ENCODE peak calls at places on chromosomes 5 and 9, in ten cellular contexts. Y, O, Q, Z, H, J, A, P, S and B are unnamed samples.

GRCh38 chr5:96226941-96227552 is 206.0 kb downstream of the PCSK1 start:
- DNase-seq in Y (peak; percentile 91), O (peak; percentile 98), Q (no peak), Z (no peak), H (peak; percentile 19), J (peak; percentile 93), A (peak; percentile 96), P (no peak), S (no peak), B (peak; percentile 95)

GRCh38 chr9:32723801-32724200 is 59.5 kb upstream of the TMEM215 start:
- DNase-seq in Y (no peak), O (no peak), Q (no peak), Z (no peak), H (no peak), J (no peak), A (no peak), P (no peak), S (no peak), B (no peak)

GRCh38 chr9:121840838-121841760 is 189.7 kb downstream of the DAB2IP start:
- DNase-seq in Y (no peak), O (no peak), Q (no peak), Z (no peak), H (no peak), J (no peak), A (no peak), P (peak; percentile 54), S (peak; percentile 3), B (no peak)

GRCh38 chr9:106816524-106816923 is 46.4 kb upstream of the ZNF462 start:
- DNase-seq in Y (no peak), O (no peak), Q (no peak), Z (no peak), H (no peak), J (no peak), A (no peak), P (no peak), S (no peak), B (no peak)

GRCh38 chr9:6007770-6008168 is 7.7 kb downstream of the RANBP6 start:
- DNase-seq in Y (peak; percentile 19), O (peak; percentile 55), Q (no peak), Z (peak; percentile 75), H (peak; percentile 82), J (peak; percentile 63), A (peak; percentile 36), P (peak; percentile 95), S (peak; percentile 38), B (peak; percentile 65)

GRCh38 chr9:121645853-121646807 is 5.3 kb upstream of the DAB2IP start:
- DNase-seq in Y (no peak), O (no peak), Q (no peak), Z (no peak), H (no peak), J (no peak), A (no peak), P (no peak), S (no peak), B (no peak)

GRCh38 chr9:91817493-91818225 is 132.4 kb downstream of the ROR2 start:
- DNase-seq in Y (peak; percentile 30), O (peak; percentile 71), Q (no peak), Z (peak; percentile 32), H (no peak), J (peak; percentile 100), A (peak; percentile 94), P (peak; percentile 34), S (no peak), B (peak; percentile 73)

GRCh38 chr9:109315889-109316640 is 4.8 kb downstream of the EPB41L4B start:
- DNase-seq in Y (no peak), O (peak; percentile 73), Q (peak; percentile 89), Z (peak; percentile 96), H (peak; percentile 91), J (peak; percentile 56), A (peak; percentile 80), P (no peak), S (no peak), B (peak; percentile 89)

GRCh38 chr9:126569036-126569435 is 44.7 kb upstream of the LMX1B start:
- DNase-seq in Y (no peak), O (peak; percentile 42), Q (no peak), Z (no peak), H (peak; percentile 24), J (no peak), A (peak; percentile 22), P (no peak), S (no peak), B (peak; percentile 15)

GRCh38 chr5:143977891-143978448 is 166.0 kb downstream of the HMHB1 start:
- DNase-seq in Y (no peak), O (peak; percentile 60), Q (peak; percentile 73), Z (no peak), H (peak; percentile 30), J (no peak), A (no peak), P (no peak), S (no peak), B (no peak)

GRCh38 chr9:89919171-89919681 is 314.4 kb downstream of the GADD45G start:
- DNase-seq in Y (no peak), O (no peak), Q (peak; percentile 2), Z (no peak), H (peak; percentile 34), J (no peak), A (no peak), P (peak; percentile 65), S (no peak), B (no peak)

GRCh38 chr5:134506054-134507039 is 19.1 kb upstream of the JADE2 start:
- DNase-seq in Y (no peak), O (no peak), Q (no peak), Z (peak; percentile 44), H (peak; percentile 98), J (peak; percentile 46), A (no peak), P (no peak), S (no peak), B (no peak)
- H3K4me3 ChIP-seq in Y (no peak overlapping the region), O (no peak overlapping the region), Q (peak overlapping the region; percentile 82), Z (no peak overlapping the region), H (peak overlapping the region; percentile 49), J (no peak overlapping the region), A (no peak overlapping the region), P (no peak overlapping the region), S (no peak overlapping the region), B (no peak overlapping the region)

GRCh38 chr5:181221105-181221791 is 1.8 kb upstream of the TRIM41 start:
- DNase-seq in Y (no peak), O (no peak), Q (no peak), Z (no peak), H (no peak), J (no peak), A (no peak), P (peak; percentile 84), S (no peak), B (no peak)

GRCh38 chr5:181222630-181223040 is 446 bp upstream of the TRIM41 start:
- DNase-seq in Y (no peak), O (no peak), Q (no peak), Z (no peak), H (no peak), J (peak; percentile 73), A (no peak), P (no peak), S (no peak), B (peak; percentile 83)

GRCh38 chr5:181223041-181223728 is at the start of gene TRIM41:
- DNase-seq in Y (peak; percentile 96), O (peak; percentile 99), Q (peak; percentile 94), Z (peak; percentile 95), H (peak; percentile 99), J (peak; percentile 99), A (peak; percentile 98), P (peak; percentile 99), S (peak; percentile 99), B (peak; percentile 99)

GRCh38 chr5:181223729-181224389 is 778 bp downstream of the TRIM41 start:
- DNase-seq in Y (no peak), O (peak; percentile 41), Q (no peak), Z (no peak), H (no peak), J (peak; percentile 51), A (no peak), P (peak; percentile 69), S (no peak), B (no peak)

DNA sequence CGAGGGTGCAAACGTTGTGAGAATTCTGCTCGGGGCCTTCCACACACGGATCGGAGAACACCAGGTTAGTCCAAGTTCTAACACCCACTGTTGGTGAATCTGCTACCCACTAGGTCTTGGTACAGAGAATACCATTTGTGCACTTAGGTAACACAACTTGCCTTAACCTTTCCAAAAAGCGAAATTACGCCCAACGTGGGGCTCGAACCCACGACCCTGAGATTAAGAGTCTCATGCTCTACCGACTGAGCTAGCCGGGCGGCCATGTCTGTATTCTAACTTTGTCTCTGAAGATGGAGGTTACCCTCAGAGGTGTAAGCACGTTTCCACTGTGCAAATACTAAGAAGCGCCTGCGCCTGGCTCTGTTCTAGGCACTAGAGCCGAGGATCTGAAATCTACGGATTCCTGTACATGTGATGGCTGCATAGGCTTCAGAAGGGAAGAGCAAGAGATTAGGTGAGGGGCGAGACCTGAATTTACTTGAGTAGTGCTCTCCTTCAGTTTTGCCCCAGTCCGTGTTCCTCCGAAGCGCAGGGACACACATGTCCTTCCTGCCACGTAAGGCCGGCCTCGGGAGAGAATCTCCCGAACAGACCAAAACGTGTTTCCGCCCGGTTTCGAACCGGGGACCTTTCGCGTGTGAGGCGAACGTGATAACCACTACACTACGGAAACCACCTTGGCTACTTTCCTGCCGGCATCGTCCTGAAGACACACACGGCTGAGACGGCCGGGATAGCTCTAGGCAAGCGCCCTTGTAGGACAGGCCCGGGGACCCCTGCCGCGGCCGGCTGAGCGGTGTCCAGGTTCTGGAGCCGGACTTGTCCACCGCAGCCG is 1.1 kb upstream of the TRIM41 start:
- DNase-seq in Y (peak; percentile 96), O (peak; percentile 99), Q (peak; percentile 99), Z (peak; percentile 96), H (peak; percentile 98), J (peak; percentile 93), A (peak; percentile 94), P (peak; percentile 96), S (peak; percentile 92), B (peak; percentile 93)
- TF ChIP-seq CTCF in Y (no peak), O (no peak), Q (no peak), Z (no peak), H (no peak), J (no peak), A (no peak), P (no peak), S (no peak), B (no peak)

DNA sequence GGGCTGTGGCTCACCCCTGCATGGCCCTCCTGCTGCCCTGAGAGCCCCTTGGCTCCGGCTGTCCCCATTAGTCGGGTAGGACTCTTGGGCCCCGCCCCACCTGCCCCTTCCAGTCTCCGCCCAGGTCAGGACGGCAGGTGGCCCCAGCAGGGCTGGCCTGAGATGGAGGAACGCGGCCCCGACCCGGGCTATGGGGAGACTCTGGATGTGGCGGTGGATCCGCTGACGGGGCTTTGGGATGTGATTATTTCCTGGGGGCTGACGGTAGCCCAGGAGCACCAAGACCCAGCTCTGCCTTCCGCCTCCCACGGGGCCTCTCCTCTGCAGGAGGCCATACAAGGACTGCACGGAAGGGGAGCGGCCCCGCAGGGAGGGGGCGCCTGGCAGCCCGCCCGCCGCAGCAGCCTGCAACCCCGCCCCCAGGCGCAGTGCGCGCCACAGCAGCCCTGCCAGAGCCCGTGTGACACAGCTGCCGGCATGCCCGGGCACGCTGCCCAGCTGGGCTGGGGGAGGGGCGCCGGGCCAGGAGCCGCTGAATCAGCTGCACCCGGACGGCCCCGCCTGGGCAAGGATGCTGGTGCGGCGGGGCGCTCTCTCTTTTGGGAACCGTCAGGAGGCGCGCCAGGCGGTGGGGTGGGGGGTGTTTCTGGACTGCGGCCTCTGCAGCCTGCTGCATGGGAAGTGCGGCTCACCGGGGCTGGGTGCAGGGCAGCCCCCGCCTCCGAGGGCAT is 9.2 kb downstream of the TMEM250 start:
- DNase-seq in Y (peak; percentile 71), O (peak; percentile 88), Q (no peak), Z (peak; percentile 86), H (peak; percentile 90), J (peak; percentile 92), A (peak; percentile 86), P (peak; percentile 89), S (peak; percentile 91), B (peak; percentile 90)
- H3K4me3 ChIP-seq in Y (peak overlapping the region; percentile 35), O (peak overlapping the region; percentile 5), Q (peak overlapping the region; percentile 41), Z (peak overlapping the region; percentile 22), H (peak overlapping the region; percentile 35), J (peak overlapping the region; percentile 44), A (peak overlapping the region; percentile 26), P (peak overlapping the region; percentile 25), S (peak overlapping the region; percentile 26), B (peak overlapping the region; percentile 7)

GRCh38 chr9:110583237-110583636 is 3.7 kb upstream of the SVEP1 start:
- DNase-seq in Y (peak; percentile 51), O (peak; percentile 81), Q (no peak), Z (no peak), H (peak; percentile 8), J (peak; percentile 63), A (peak; percentile 68), P (no peak), S (no peak), B (no peak)
- TF ChIP-seq CTCF in Y (peak; percentile 40), O (no peak), Q (no peak), Z (no peak), H (peak; percentile 44), J (no peak), A (peak; percentile 14), P (no peak), S (no peak), B (no peak)